ENCODE peak calls at places on chromosome 18, in eight cellular contexts. T is PC-3, Q is dorsolateral prefrontal cortex, H is mammary epithelial cell, A is astrocyte, B is fibroblast of mammary gland, Z is brain microvascular endothelial cell, I is aorta. S is an unnamed sample.

GRCh38 chr18:21004721-21005120 is 106.9 kb downstream of the ROCK1 start:
- DNase-seq in T (no peak), Q (no peak), H (peak), A (peak), B (peak), Z (peak), I (no peak), S (peak)

GRCh38 chr18:49892148-49892924 is 79.0 kb upstream of the ACAA2 start:
- DNase-seq in T (peak), Q (no peak), H (peak), A (peak), B (no peak), Z (no peak), I (no peak), S (peak)

GRCh38 chr18:62131305-62131909 is 55.4 kb downstream of the PIGN start:
- DNase-seq in T (peak), Q (no peak), H (peak), A (peak), B (peak), Z (peak), I (peak), S (peak)

GRCh38 chr18:34857310-34857709 is 147.2 kb downstream of the DTNA start:
- DNase-seq in T (peak), Q (no peak), H (no peak), A (no peak), B (peak), Z (no peak), I (no peak), S (no peak)

GRCh38 chr18:33854827-33855139 is 276.8 kb downstream of the ASXL3 start:
- DNase-seq in T (no peak), Q (no peak), H (no peak), A (no peak), B (no peak), Z (no peak), I (no peak), S (no peak)

GRCh38 chr18:40877096-40877495 is 1077.9 kb upstream of the PIK3C3 start:
- DNase-seq in T (peak), Q (no peak), H (peak), A (peak), B (peak), Z (peak), I (no peak), S (peak)

GRCh38 chr18:56568986-56569385 is 69.4 kb downstream of the TXNL1 start:
- DNase-seq in T (no peak), Q (no peak), H (no peak), A (no peak), B (no peak), Z (no peak), I (no peak), S (no peak)

GRCh38 chr18:55856191-55856590 is 268.2 kb upstream of the TCF4 start:
- DNase-seq in T (peak), Q (no peak), H (peak), A (peak), B (peak), Z (peak), I (no peak), S (peak)

GRCh38 chr18:77208969-77209368 is 40.7 kb upstream of the GALR1 start:
- DNase-seq in T (peak), Q (no peak), H (no peak), A (peak), B (peak), Z (peak), I (peak), S (peak)

DNA sequence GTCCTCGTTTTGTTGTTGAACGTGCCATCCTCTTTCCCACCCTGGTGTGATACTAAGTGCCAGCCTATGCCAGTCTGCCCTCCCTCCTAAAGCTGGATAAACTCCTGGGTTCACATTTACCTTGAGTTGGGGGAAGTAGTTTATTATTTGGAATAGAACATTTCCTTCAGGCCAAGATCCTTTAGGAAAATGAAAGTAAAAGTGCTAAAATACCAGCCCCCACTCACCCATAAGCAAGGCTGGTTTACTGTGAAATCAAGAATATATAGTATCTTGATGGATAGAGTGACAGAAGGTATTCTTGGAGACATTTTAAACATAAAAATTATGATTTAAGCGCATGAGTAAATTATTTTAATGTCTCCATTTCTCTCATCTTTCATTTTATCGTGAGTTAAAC is 27.1 kb downstream of the ZNF532 start:
- DNase-seq in T (no peak), Q (no peak), H (no peak), A (no peak), B (no peak), Z (no peak), I (no peak), S (peak)
- H3K4me3 ChIP-seq in T (no peak), Q (peak), H (no peak), A (no peak), B (no peak), Z (no peak), I (no peak), S (peak)

DNA sequence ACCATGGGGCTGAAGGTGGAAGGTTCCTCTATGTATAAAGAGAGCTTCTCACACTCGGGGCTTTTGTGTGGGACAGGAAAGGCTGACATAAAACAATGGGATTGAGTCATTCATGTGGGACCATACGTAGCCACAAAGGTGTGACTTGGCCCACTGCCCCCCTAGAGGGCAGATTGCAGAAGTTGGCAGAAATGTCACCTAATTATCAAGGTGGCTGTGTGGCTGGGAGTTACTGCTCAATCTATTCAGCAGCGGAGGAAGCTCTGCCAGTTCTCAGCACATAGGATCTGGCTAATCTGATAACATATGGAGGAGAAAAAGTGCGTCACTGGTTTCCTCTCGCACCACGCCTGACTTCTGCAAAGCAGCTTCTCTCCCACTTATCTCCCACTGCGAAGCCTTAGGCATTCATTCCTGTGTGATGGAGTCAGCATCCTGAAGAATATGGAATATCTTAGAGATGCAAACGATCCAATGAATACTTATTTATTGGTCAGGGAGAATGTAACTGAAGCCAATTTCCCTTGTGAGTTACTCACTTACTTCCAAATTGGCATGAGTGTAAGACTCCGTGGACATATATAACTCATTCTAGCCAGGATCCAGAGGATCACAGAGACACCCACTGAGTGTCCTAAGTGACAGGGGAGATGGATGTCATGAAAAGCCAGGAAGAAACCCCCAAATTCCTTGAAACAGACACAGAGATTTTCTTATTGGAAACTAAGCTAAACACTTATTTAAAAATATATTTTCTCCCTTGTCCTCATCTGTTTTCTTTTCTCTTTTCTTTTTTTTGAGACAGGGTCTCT is 344.8 kb downstream of the TGIF1 start:
- DNase-seq in T (peak), Q (no peak), H (peak), A (peak), B (peak), Z (peak), I (no peak), S (peak)
- H3K4me3 ChIP-seq in T (no peak), Q (no peak), H (no peak), A (no peak), B (no peak), Z (no peak), I (no peak), S (no peak)

DNA sequence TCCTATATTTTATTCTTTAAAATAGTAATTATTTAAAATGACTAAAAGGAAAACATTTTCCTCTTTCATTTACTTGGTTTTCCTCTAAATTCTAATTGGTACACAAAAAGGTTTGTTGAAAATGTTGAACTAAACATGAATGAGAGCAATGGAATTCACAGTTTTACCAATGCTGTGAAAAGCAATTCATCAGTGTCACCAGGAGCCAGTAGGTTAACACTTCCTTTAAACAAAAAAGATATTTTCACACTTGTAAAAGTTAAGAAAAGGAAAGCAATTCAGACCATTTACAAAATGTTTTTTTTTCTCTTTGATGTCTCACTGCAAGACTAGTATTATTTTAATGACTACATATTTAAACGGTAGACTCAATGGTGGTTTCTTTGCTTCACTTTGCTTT is 341.6 kb downstream of the RIT2 start:
- DNase-seq in T (no peak), Q (no peak), H (no peak), A (peak), B (no peak), Z (no peak), I (no peak), S (no peak)
- H3K4me3 ChIP-seq in T (no peak), Q (no peak), H (no peak), A (no peak), B (no peak), Z (no peak), I (no peak), S (no peak)

DNA sequence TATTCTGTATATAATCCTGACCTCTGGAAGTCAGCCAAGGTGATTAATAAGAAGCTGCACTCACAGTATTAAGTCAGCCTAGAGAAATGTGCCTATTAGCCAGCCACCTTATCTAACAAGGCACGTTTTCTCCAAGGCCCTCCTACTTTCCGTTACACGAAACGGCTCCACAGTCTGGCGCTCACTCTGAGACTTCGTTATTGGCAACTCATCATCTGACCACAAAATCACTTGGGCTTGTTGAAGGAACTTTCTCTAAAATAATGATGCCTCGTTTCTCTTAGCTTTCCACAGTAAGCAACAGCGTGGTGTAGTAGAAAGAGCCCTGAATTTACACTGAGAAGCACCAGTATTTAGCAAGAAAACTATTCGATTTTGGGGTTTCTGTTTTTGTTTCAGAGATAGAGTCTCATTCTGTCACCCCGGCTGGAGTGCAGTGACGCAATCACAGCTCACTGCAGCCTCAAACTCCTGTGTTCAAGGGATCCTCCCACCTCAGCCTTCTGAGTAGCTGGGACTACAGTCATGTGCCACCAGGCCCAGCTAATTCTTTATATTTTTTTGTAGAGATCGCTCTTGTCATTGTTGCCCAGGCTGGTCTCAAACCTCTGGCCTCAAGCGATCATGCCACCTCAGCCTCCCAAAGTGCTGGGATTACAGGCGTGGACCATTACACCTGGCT is 53.6 kb upstream of the SLC14A1 start:
- DNase-seq in T (no peak), Q (no peak), H (peak), A (peak), B (peak), Z (no peak), I (no peak), S (peak)
- H3K4me3 ChIP-seq in T (no peak), Q (no peak), H (no peak), A (no peak), B (no peak), Z (no peak), I (no peak), S (no peak)

DNA sequence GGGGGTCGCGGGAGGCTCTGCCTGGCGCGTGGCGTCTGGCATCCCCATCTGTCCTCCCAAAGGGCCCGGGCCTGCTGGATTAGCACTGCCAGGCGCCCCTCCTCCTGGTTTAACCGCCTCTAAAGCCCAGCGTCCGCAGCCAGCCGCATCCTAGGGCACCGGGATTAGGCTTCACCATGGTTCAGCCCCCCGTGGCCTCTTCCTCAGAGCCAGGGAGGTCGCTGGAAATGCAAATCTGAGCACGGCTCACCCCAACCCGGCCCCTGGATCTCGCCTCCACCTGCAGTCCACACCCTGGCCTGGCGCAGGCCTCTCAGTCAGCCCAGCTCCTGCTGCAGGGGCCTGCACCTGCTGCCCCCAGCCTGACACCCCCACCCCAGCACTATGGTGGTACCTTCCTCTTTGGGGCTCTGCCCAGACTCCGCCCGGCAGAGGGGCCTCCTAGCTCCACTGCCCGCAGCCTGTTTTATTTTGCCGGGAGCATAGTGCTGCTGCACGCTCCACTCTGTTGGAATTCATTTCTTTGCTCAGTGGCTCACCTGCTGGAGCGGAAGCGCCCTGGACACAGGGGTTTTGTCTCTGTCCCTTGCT is 13.2 kb downstream of the PRELID3A start:
- DNase-seq in T (no peak), Q (peak), H (no peak), A (no peak), B (no peak), Z (no peak), I (no peak), S (no peak)
- H3K4me3 ChIP-seq in T (no peak), Q (peak), H (no peak), A (no peak), B (peak), Z (peak), I (no peak), S (peak)

DNA sequence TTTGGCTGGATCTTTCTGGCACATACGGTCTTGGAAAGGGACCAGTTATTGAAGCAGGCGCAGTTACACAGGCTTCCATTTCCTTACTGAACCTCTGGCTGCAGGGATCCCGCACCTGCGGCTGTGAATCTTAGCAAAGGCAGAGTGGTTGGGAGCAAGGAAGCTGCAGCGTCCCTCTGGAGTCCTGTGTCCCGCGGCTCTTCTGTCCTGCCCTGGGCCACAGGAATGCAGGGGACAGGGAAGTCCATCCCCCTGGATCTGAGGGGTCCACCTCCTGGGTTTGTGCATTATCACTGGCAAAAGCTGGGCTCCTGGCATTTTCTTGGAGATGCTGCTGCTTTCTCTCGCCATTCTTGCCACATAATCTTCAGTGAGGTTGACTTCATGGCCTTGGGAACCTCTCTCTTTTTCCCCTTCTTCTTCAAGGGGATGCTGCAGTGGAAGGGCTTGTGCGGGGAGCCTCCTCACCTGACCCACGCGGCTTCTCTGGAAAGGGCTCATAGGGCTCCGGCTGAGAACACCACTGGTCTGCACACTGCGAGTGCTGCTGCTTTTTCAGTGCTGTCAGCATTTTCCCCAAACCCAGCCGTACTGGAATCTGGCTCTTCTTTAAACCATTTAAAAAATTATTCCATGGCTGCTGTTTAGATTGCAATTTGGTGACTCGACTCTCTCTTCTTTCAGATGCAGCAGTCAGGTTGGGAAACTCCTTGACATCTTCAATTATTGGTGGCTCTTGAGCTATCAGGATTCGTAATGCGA is 272.4 kb upstream of the DSEL start:
- DNase-seq in T (no peak), Q (no peak), H (no peak), A (no peak), B (no peak), Z (no peak), I (no peak), S (no peak)
- H3K4me3 ChIP-seq in T (no peak), Q (no peak), H (no peak), A (no peak), B (no peak), Z (no peak), I (no peak), S (no peak)

GRCh38 chr18:79953921-79954651 is 2.6 kb upstream of the SLC66A2 start:
- DNase-seq in T (no peak), Q (no peak), H (no peak), A (no peak), B (no peak), Z (no peak), I (no peak), S (no peak)

GRCh38 chr18:79951545-79952456 is at the start of gene SLC66A2:
- DNase-seq in T (peak), Q (peak), H (peak), A (peak), B (peak), Z (peak), I (peak), S (peak)

GRCh38 chr18:79954791-79955190 is 3.3 kb upstream of the SLC66A2 start:
- DNase-seq in T (no peak), Q (no peak), H (no peak), A (no peak), B (no peak), Z (no peak), I (no peak), S (no peak)

GRCh38 chr18:79952457-79952995 is 1.1 kb upstream of the SLC66A2 start:
- DNase-seq in T (no peak), Q (no peak), H (no peak), A (no peak), B (no peak), Z (no peak), I (no peak), S (no peak)

DNA sequence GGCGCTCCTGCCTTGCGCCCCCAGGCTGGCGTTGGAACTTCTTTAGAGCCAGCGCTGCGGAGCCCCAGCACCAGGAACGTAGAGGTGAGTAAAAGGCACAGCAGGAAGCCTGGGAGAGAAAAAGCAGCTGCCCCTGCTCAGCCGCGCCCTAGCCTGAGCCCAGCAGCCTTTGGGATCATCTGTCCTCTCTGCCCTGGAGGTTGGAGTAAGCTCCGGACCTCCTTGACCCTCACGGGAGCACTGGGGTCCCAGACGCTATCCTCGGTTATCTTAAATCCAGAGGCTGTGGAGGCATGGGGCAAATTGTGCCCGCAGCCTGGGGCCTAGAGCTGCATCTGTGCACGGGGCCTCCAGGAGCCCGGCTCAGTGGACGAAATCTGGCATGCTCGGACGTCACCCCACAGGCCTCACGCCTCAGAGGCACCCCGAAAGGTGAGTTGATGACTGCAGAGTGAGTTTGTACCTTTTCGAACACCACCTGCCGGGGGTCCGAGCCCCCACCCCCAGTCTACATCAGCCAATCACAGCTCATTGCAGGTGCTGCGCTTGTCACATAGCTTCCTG is 1.6 kb upstream of the SLC66A2 start:
- DNase-seq in T (no peak), Q (no peak), H (no peak), A (no peak), B (no peak), Z (no peak), I (no peak), S (no peak)
- H3K4me3 ChIP-seq in T (no peak), Q (no peak), H (no peak), A (no peak), B (no peak), Z (no peak), I (no peak), S (no peak)

S was measured in choroid plexus epithelial cell.